ENCODE peak calls at places on chromosomes 4 and X, in six cellular contexts. U, M, G, O, Q and Z are unnamed samples.

GRCh38 chr4:52780627-52781354 is 29.6 kb upstream of the ERVMER34-1 start:
- DNase-seq in U (no peak), O (peak; percentile 28), G (peak; percentile 18), M (peak; percentile 19), Q (no peak), Z (no peak)

GRCh38 chr4:165505991-165506779 is 127.4 kb downstream of the CPE start:
- DNase-seq in G (peak; percentile 72), M (no peak), O (no peak), U (no peak), Q (no peak), Z (no peak)

GRCh38 chrX:154030715-154031305 is 11.1 kb upstream of the IRAK1 start:
- DNase-seq in O (no peak), G (no peak), Q (no peak), M (no peak), U (no peak), Z (no peak)

GRCh38 chrX:119067023-119067739 is 5.6 kb upstream of the CT47C1 start:
- DNase-seq in O (peak; percentile 50), G (peak; percentile 80), Q (peak; percentile 5), M (peak; percentile 44), U (peak; percentile 32), Z (peak; percentile 72)

GRCh38 chr4:142373610-142374009 is 472.5 kb downstream of the INPP4B start:
- DNase-seq in G (peak; percentile 22), O (no peak), Q (no peak), U (no peak), M (no peak), Z (no peak)

GRCh38 chr4:26058537-26058936 is 144.5 kb downstream of the SMIM20 start:
- DNase-seq in Q (no peak), O (peak; percentile 89), M (peak; percentile 69), G (no peak), U (peak; percentile 32), Z (no peak)

GRCh38 chr4:128630881-128631280 is 178.6 kb upstream of the JADE1 start:
- DNase-seq in O (no peak), U (no peak), Q (no peak), G (peak; percentile 4), M (no peak), Z (no peak)

GRCh38 chr4:5276475-5277045 is 225.3 kb downstream of the STK32B start:
- DNase-seq in M (no peak), G (peak; percentile 3), U (no peak), O (peak; percentile 30), Q (no peak), Z (no peak)

GRCh38 chr4:55127521-55127920 is 2.1 kb upstream of the KDR start:
- DNase-seq in M (no peak), G (no peak), Q (no peak), U (no peak), O (peak; percentile 7), Z (no peak)